ENCODE peak calls at places on chromosomes 5 and 9, in eight cellular contexts. W is tibial nerve, K is uterus, T is A549, A is body of pancreas, P is Peyer's patch, Q is HepG2, E is heart left ventricle. N is an unnamed sample. For H3K9me3, the result is how much of the 10 kb centered on the place peaks cover.

GRCh38 chr9:89616411-89616810 is 11.6 kb downstream of the GADD45G start:
- DNase-seq in W (no peak), K (no peak), T (no peak), A (no peak), P (no peak), Q (no peak), E (no peak), N (no peak)

GRCh38 chr5:127799293-127799905 is 96.2 kb downstream of the CCDC192 start:
- DNase-seq in W (no peak), K (no peak), T (no peak), A (no peak), P (no peak), Q (no peak), E (no peak), N (no peak)

GRCh38 chr9:76322810-76323209 is 71.4 kb downstream of the RFK start:
- DNase-seq in W (no peak), K (no peak), T (peak), A (no peak), P (no peak), Q (no peak), E (no peak), N (no peak)

GRCh38 chr5:170267431-170268152 is 30.0 kb downstream of the LCP2 start:
- DNase-seq in W (peak), K (peak), T (peak), A (peak), P (peak), Q (peak), E (peak), N (peak)

GRCh38 chr9:23938908-23939307 is 112.9 kb upstream of the ELAVL2 start:
- DNase-seq in W (no peak), K (no peak), T (no peak), A (no peak), P (no peak), Q (no peak), E (no peak), N (no peak)

GRCh38 chr9:135198889-135199288 is 111.4 kb downstream of the OLFM1 start:
- DNase-seq in W (no peak), K (no peak), T (no peak), A (no peak), P (no peak), Q (no peak), E (no peak), N (no peak)

GRCh38 chr5:174724484-174725260 is at the start of gene MSX2:
- DNase-seq in W (peak), K (peak), T (peak), A (peak), P (no peak), Q (no peak), E (peak), N (peak)

GRCh38 chr9:91536211-91536691 is 112.6 kb upstream of the NFIL3 start:
- DNase-seq in W (no peak), K (no peak), T (peak), A (no peak), P (no peak), Q (peak), E (no peak), N (no peak)

GRCh38 chr5:54601393-54601792 is 83.8 kb downstream of the SNX18 start:
- DNase-seq in W (no peak), K (no peak), T (no peak), A (no peak), P (no peak), Q (no peak), E (no peak), N (no peak)

GRCh38 chr5:127976991-127977717 is 106.4 kb upstream of the SLC12A2 start:
- DNase-seq in W (no peak), K (no peak), T (no peak), A (no peak), P (no peak), Q (no peak), E (no peak), N (no peak)

DNA sequence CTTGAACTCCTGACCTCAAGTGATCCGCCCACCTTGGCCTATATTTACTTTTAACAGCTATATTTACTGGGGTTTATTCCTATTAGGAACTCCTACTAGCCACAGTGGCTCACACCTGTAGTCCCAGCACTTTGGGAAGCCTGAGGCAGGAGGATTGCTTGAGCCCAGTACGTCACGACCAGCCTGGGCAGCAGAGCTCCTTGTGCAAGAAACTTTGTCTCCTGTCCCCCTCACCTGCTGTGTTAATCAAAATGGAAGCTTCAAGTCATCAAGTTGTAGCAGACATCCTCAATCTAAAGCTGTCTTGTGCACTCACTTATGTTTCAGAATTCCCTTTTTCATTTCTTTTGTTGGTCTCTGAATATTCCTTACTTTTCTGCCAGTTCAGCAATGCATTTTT is 15.0 kb upstream of the SPRY4 start:
- DNase-seq in W (no peak), K (no peak), T (no peak), A (no peak), P (no peak), Q (no peak), E (no peak), N (no peak)
- H3K9me3 ChIP-seq in W (under half), K (under half), T (under half), A (under half), P (under half), Q (under half), E (under half), N (under half)

GRCh38 chr9:1222511-1222910 is 172.4 kb downstream of the DMRT2 start:
- DNase-seq in W (no peak), K (no peak), T (no peak), A (no peak), P (no peak), Q (no peak), E (no peak), N (no peak)

GRCh38 chr9:1217076-1217475 is 166.9 kb downstream of the DMRT2 start:
- DNase-seq in W (no peak), K (no peak), T (no peak), A (no peak), P (no peak), Q (no peak), E (no peak), N (no peak)

GRCh38 chr9:1216532-1216931 is 166.4 kb downstream of the DMRT2 start:
- DNase-seq in W (no peak), K (no peak), T (no peak), A (no peak), P (no peak), Q (no peak), E (no peak), N (no peak)

DNA sequence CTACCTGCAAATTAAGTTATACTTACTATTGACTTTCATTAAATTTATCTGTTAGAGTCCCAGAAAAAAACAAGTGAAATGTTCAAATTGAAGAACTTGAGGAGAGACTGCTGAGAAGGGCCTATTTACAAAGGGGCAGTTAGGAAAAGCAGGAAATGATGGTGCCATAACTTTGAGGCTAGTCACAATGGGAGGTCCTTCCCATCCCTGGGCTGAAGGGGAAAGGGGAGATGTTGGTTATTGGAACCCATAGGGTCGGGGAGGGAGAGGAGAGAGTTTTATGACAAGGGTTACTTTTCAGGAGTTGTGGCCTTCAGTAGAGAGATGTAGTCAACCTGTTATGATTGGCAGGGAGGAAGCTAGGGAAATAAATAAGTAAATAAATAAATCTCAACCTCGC is 169.1 kb downstream of the DMRT2 start:
- DNase-seq in W (no peak), K (no peak), T (no peak), A (no peak), P (no peak), Q (no peak), E (no peak), N (no peak)
- TF ChIP-seq POLR2A in W (no peak), K (no peak), T (no peak), A (no peak), P (no peak), Q (no peak), E (no peak), N (no peak)

GRCh38 chr5:2303391-2304100 is 420.8 kb upstream of the IRX4 start:
- DNase-seq in W (no peak), K (no peak), T (no peak), A (no peak), P (no peak), Q (no peak), E (no peak), N (no peak)
- H3K9me3 ChIP-seq in W (under half), K (under half), T (under half), A (under half), P (under half), Q (under half), E (under half), N (under half)

GRCh38 chr5:176533390-176533789 is 3.8 kb downstream of the RNF44 start:
- DNase-seq in W (no peak), K (no peak), T (no peak), A (no peak), P (peak), Q (no peak), E (peak), N (no peak)

GRCh38 chr5:176530983-176531901 is 6.0 kb downstream of the RNF44 start:
- DNase-seq in W (no peak), K (no peak), T (no peak), A (no peak), P (no peak), Q (no peak), E (peak), N (no peak)

GRCh38 chr5:176531902-176532493 is 5.2 kb downstream of the RNF44 start:
- DNase-seq in W (no peak), K (no peak), T (no peak), A (no peak), P (no peak), Q (no peak), E (no peak), N (no peak)

GRCh38 chr5:176533894-176534611 is 3.1 kb downstream of the RNF44 start:
- DNase-seq in W (no peak), K (peak), T (peak), A (peak), P (peak), Q (peak), E (no peak), N (peak)

GRCh38 chr5:176532795-176533194 is 4.4 kb downstream of the RNF44 start:
- DNase-seq in W (no peak), K (no peak), T (no peak), A (no peak), P (no peak), Q (no peak), E (no peak), N (no peak)
- TF ChIP-seq POLR2A in W (no peak), K (no peak), T (no peak), A (no peak), P (no peak), Q (no peak), E (no peak), N (no peak)

DNA sequence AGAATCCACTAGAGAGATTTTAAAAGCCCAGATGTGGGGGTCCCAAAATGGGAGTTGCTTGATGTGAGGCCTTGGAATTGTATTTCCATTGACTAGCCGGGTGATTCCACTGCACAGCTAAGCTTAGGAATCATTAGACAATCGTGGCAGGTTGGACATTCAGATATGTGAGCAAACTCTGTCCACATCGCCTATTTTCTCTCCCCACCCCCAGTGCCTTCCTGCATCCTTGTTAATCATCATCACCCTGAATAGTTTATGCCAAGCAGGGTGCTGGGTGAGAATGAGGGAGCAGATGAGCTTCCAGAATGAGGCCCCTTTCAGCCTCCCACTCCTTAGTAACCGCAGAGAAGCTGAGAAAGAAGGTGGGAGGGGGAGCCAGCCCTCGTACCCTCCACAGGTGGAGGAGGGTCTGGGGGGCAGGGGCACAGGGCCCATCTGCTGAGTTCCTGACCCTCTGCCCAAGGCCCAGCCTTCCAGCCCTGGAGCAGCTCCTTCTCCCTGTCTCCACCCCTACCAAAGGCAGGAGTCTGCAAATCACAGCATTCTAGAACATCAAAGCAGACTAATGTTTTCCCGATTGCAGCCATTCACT is 7.7 kb upstream of the TCOF1 start:
- DNase-seq in W (no peak), K (no peak), T (no peak), A (no peak), P (no peak), Q (no peak), E (no peak), N (no peak)
- H3K9me3 ChIP-seq in W (under half), K (under half), T (under half), A (under half), P (under half), Q (under half), E (under half), N (under half)